ENCODE peak calls at places on chromosome X, in six cellular contexts. T, N, E, R, F and G are unnamed samples.

GRCh38 chrX:118355225-118355920 is 9.5 kb downstream of the WDR44 start:
- DNase-seq in E (no peak), T (no peak), N (no peak), R (no peak), F (no peak), G (no peak)

GRCh38 chrX:106608016-106608415 is 3.8 kb upstream of the RADX start:
- DNase-seq in R (no peak), N (no peak), E (no peak), T (no peak), F (no peak), G (no peak)

GRCh38 chrX:16786791-16787735 is 797 bp downstream of the TXLNG start:
- DNase-seq in F (peak; percentile 41), E (no peak), N (no peak), R (no peak), T (peak; percentile 15), G (peak; percentile 88)

GRCh38 chrX:83845397-83845796 is 15.5 kb upstream of the CYLC1 start:
- DNase-seq in R (peak; percentile 18), E (no peak), F (peak; percentile 8), N (no peak), T (peak; percentile 9), G (no peak)

GRCh38 chrX:48957827-48958634 is 624 bp upstream of the OTUD5 start:
- DNase-seq in T (peak; percentile 95), F (peak; percentile 83), R (peak; percentile 93), E (peak; percentile 98), N (peak; percentile 95), G (peak; percentile 99)

GRCh38 chrX:81195712-81196111 is 6.0 kb downstream of the HMGN5 start:
- DNase-seq in E (no peak), T (peak; percentile 34), R (peak; percentile 27), F (no peak), N (peak; percentile 57), G (no peak)

GRCh38 chrX:41923925-41924693 is 755 bp upstream of the CASK start:
- DNase-seq in R (no peak), F (no peak), E (no peak), T (peak; percentile 25), N (peak; percentile 49), G (no peak)

GRCh38 chrX:72685018-72685417 is 29.1 kb downstream of the PHKA1 start:
- DNase-seq in N (no peak), F (no peak), E (no peak), R (no peak), T (no peak), G (no peak)

GRCh38 chrX:21907250-21907649 is 33.3 kb upstream of the SMS start:
- DNase-seq in R (no peak), E (no peak), T (no peak), F (no peak), N (no peak), G (no peak)

GRCh38 chrX:24079405-24079804 is 24.6 kb downstream of the EIF2S3 start:
- DNase-seq in N (no peak), R (no peak), E (no peak), F (no peak), T (no peak), G (no peak)
- TF ChIP-seq POLR2A in N (no peak), R (no peak), E (no peak), F (no peak), T (no peak), G (no peak)

DNA sequence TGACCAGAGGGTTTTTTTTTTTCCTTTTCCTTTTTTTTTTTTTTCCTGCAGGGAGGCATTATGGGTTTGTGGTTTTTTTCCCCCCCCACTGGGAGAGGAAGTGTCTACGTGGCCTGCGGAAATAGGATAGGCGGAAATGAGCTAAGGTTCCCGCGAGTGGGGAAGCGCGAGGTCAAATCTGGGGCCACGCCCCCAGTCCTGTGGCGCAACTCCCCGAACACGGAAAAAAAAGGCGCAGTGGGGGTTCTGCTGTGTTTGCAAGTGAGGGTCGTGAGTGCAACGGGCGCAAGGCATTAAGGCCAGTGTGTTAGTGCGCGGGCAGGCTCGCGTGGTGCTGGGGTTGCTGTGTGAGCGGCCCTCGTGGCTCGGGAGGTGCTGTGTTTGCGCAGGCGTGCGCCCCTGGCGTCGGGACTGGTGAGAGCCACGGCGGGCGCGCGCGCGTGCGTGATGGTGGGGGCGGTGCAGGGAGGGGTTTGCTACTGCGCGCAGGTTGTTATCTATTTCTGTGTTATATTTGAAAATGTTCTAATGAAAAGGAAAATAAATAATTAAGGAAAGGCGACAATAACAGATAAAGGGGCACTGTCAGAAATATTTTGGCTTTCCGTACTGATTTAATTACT is 685 bp upstream of the MORF4L2 start:
- DNase-seq in R (no peak), E (peak; percentile 91), N (peak; percentile 89), T (peak; percentile 85), F (peak; percentile 36), G (peak; percentile 83)
- TF ChIP-seq POLR2A in R (peak; percentile 78), E (peak; percentile 33), N (no peak), T (peak; percentile 54), F (peak; percentile 71), G (no peak)

DNA sequence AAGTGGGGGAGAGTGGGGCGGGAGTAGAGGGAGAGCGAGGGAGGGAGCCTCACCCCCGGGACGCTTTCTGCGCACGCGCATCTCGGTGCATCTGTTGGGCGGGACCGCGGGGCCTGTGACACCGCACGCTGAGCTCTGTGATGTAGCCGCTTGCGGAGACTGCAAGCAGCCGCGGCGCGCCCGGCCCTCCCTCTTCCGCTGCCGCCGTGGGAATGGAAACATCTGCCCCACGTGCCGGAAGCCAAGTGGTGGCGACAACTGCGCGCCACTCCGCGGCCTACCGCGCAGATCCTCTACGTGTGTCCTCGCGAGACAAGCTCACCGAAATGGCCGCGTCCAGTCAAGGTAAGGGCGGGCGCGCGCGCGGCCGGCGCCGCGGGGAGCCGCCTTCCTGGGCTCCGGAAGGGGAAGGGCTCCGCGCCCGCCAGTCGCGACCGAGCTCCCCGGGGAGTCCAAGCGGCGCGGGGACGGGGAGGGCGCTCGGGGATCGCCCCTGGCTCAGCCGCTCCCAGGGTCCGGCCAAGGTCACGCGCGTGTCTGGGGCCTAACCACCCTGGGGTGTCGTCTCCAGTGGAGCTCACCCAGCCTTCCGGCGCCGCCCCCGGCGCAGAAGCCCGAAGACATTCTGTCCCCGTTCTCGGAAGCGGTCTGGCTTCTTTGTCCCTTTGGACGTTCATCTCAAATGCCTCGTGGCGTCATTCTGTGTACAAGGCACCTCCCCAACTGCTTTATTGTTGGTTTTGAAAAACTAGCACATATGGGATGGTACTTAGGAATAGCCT is at the start of gene FUNDC2:
- DNase-seq in R (peak; percentile 87), T (peak; percentile 94), N (peak; percentile 93), F (peak; percentile 52), E (peak; percentile 93), G (peak; percentile 98)
- TF ChIP-seq POLR2A in R (peak; percentile 67), T (peak; percentile 85), N (no peak), F (peak; percentile 73), E (peak; percentile 76), G (no peak)

GRCh38 chrX:109732319-109732779 is 708 bp downstream of the ACSL4 start:
- DNase-seq in T (no peak), F (no peak), R (no peak), E (no peak), N (no peak), G (no peak)

GRCh38 chrX:109733658-109734022 is 583 bp upstream of the ACSL4 start:
- DNase-seq in R (no peak), T (no peak), F (no peak), N (no peak), E (no peak), G (no peak)

GRCh38 chrX:109735241-109735744 is 2.2 kb upstream of the ACSL4 start:
- DNase-seq in R (no peak), E (no peak), F (no peak), N (no peak), T (no peak), G (no peak)

DNA sequence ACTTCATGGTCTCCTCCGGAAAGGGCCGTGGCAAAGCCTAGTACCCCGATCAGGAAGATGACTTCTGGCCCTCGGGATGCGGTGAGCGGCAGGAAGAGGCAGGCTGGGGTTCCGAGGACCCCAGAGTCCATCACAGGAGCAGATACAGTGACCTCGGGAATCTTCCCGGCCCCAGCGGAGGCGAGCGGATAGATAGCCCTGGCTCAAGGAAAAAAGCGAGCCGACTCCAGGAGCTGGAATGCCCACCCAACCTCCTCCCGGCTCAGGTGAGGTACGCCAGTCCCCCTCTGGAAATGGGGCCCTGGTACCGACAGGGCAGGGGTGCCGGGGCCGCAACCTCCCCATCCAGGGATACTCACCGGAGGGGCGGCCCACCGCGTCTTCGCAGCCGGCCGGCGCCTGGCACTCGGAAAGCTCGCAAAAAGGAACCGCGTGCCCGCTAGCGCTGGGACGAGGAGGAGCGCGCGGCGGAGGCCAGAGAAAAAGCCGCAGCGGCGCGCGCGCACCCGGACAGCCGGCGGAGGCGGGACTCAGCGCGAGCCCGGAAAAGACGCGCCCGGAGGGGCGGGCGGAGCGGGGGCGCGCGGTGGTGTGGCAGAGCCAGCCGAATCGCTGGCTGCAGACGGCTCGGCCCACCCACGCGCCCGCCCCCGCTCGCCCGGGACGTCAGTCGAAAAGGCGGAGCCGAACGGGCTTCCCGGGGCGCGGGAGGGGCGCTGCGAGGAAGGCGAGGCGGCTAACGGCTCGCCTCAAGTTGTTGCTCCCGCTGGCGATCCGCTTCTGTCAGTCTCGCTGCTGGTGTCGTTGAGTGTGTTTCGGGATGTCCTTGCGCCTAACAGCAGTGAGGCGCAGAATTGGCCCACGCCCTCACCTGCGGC is at the start of gene ACSL4:
- DNase-seq in R (peak; percentile 63), E (peak; percentile 85), T (peak; percentile 83), F (peak; percentile 47), N (peak; percentile 85), G (peak; percentile 62)
- TF ChIP-seq POLR2A in R (peak; percentile 89), E (peak; percentile 35), T (peak; percentile 72), F (peak; percentile 72), N (no peak), G (no peak)

DNA sequence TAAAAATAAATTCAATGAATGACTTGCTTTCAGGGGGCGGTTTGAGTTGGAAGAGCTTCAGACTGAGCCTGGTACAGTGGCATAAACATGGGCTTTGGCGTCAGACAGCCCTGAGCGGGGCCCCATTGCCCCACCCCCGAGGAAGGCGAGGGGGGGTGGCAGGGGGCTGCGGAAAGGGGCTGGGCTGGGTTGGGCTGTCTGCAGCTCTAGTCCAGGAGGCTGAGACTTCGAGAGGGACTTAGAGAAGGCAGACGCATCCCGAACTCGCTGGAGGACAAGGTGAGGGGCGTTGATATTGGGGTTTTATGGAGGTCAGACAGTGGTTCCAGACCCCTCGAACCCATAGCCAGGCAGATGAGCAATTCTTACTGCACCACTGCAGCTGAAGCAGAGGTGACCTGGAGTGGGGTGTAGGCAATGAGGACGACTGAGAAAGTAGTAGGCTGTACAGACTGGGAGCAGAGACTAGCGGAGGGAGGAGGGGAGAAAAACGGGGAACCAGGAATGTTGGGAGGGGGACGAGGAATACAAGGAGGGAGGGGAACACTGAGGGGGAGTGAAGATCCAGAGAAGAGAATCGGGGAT is at the start of gene MAGED2:
- DNase-seq in T (peak; percentile 14), E (no peak), N (no peak), R (no peak), F (no peak), G (no peak)
- TF ChIP-seq POLR2A in T (peak; percentile 28), E (no peak), N (no peak), R (peak; percentile 46), F (no peak), G (no peak)

GRCh38 chrX:129576539-129576938 is 36.5 kb downstream of the OCRL start:
- DNase-seq in E (no peak), T (no peak), R (no peak), N (no peak), F (no peak), G (no peak)
- TF ChIP-seq POLR2A in E (no peak), T (no peak), R (no peak), N (no peak), F (no peak), G (no peak)